ENCODE peak calls at places on chromosomes 7 and 10, in eight cellular contexts. Z is GM23248; S is activated CD4-positive, CD25-positive, alpha-beta regulatory T cell; B is GM10248; N is effector memory CD4-positive, alpha-beta T cell; O is HL-60; X is astrocyte; J is HFF-Myc. H is an unnamed sample.

GRCh38 chr10:101095550-101096213 is 33.9 kb downstream of the KAZALD1 start:
- DNase-seq in O (peak; percentile 31), X (peak; percentile 17), B (peak; percentile 86), Z (peak; percentile 74), N (peak; percentile 21), S (peak; percentile 70), J (peak; percentile 52), H (peak; percentile 85)

GRCh38 chr10:132446661-132447445 is 49.9 kb downstream of the PWWP2B start:
- DNase-seq in J (no peak), B (peak; percentile 59), O (peak; percentile 93), S (peak; percentile 39), Z (peak; percentile 57), N (peak; percentile 37), X (no peak), H (no peak)

GRCh38 chr7:133235212-133235883 is 17.5 kb upstream of the EXOC4 start:
- DNase-seq in J (no peak), Z (peak; percentile 20), N (no peak), S (no peak), X (peak; percentile 42), O (no peak), B (no peak), H (no peak)

GRCh38 chr10:70932415-70933196 is 44.2 kb upstream of the PCBD1 start:
- DNase-seq in X (no peak), B (no peak), O (no peak), Z (peak; percentile 10), J (peak; percentile 30), S (no peak), N (no peak), H (no peak)

GRCh38 chr7:73933091-73933490 is 72.1 kb downstream of the TMEM270 start:
- DNase-seq in J (no peak), O (no peak), N (no peak), Z (no peak), S (no peak), X (peak; percentile 24), B (no peak), H (no peak)

GRCh38 chr7:73742753-73743641 is 4.4 kb upstream of the ABHD11 start:
- DNase-seq in J (no peak), N (no peak), S (no peak), O (no peak), X (no peak), B (peak; percentile 31), Z (no peak), H (peak; percentile 76)

GRCh38 chr7:26101471-26102151 is 50.4 kb upstream of the NFE2L3 start:
- DNase-seq in X (no peak), B (peak; percentile 44), Z (no peak), J (no peak), O (no peak), N (no peak), S (no peak), H (no peak)

GRCh38 chr10:63464402-63465292 is 1.1 kb downstream of the JMJD1C start:
- DNase-seq in N (no peak), J (no peak), S (no peak), B (no peak), X (peak; percentile 32), Z (peak; percentile 36), O (no peak), H (no peak)

GRCh38 chr7:91767820-91768219 is 112.7 kb downstream of the MTERF1 start:
- DNase-seq in B (no peak), Z (no peak), X (no peak), S (no peak), O (no peak), N (no peak), J (no peak), H (no peak)

GRCh38 chr10:60649485-60650271 is 128.6 kb upstream of the CDK1 start:
- DNase-seq in B (no peak), N (no peak), S (no peak), J (no peak), Z (no peak), O (no peak), X (no peak), H (no peak)

GRCh38 chr7:2169923-2170575 is 62.7 kb downstream of the MAD1L1 start:
- DNase-seq in J (no peak), N (no peak), B (no peak), O (no peak), Z (no peak), S (no peak), X (no peak), H (no peak)

GRCh38 chr10:91742189-91742588 is 56.0 kb upstream of the TNKS2 start:
- DNase-seq in N (no peak), Z (no peak), B (no peak), O (no peak), S (no peak), J (no peak), X (no peak), H (no peak)

GRCh38 chr10:30702860-30703259 is 73.3 kb upstream of the LYZL2 start:
- DNase-seq in B (no peak), S (no peak), O (no peak), J (no peak), N (no peak), X (no peak), Z (no peak), H (no peak)